ENCODE peak calls at places on chromosome 13, in seven cellular contexts. H is GM13977; G is activated naive CD8-positive, alpha-beta T cell treated with anti-CD3 and anti-CD28 coated beads for 36 hours; F is anterior cingulate cortex; O is transverse colon; W is NCI-H82; A is activated CD4-positive, alpha-beta T cell treated with anti-CD3 and anti-CD28 coated beads for 24 hours. R is an unnamed sample.

GRCh38 chr13:21671793-21672680 is 1.2 kb downstream of the FGF9 start:
- DNase-seq in H (peak), G (no peak), O (no peak), F (no peak), W (no peak), A (no peak), R (no peak)

GRCh38 chr13:21106089-21106488 is 44.7 kb upstream of the LATS2 start:
- DNase-seq in F (no peak), O (no peak), G (no peak), H (no peak), W (peak), A (no peak), R (no peak)

GRCh38 chr13:20901668-20902437 is 693 bp downstream of the XPO4 start:
- DNase-seq in W (peak), G (peak), O (peak), F (no peak), A (peak), H (peak), R (peak)

GRCh38 chr13:111962431-111962891 is 104.5 kb upstream of the SOX1 start:
- DNase-seq in H (no peak), A (no peak), G (no peak), F (no peak), O (no peak), W (no peak), R (no peak)

GRCh38 chr13:98309569-98310335 is 132.7 kb upstream of the RNF113B start:
- DNase-seq in O (no peak), G (no peak), W (peak), A (no peak), H (no peak), F (no peak), R (no peak)

GRCh38 chr13:114053026-114053425 is 79.2 kb upstream of the C13orf46 start:
- DNase-seq in H (no peak), O (no peak), G (no peak), F (no peak), W (no peak), A (no peak), R (no peak)

GRCh38 chr13:102039264-102039663 is 362.6 kb downstream of the FGF14 start:
- DNase-seq in O (no peak), H (no peak), G (no peak), F (no peak), W (peak), A (no peak), R (no peak)

GRCh38 chr13:39875583-39875982 is 220.1 kb downstream of the COG6 start:
- DNase-seq in G (no peak), A (no peak), H (no peak), W (no peak), F (no peak), O (no peak), R (no peak)

GRCh38 chr13:24127116-24127631 is 33.3 kb upstream of the SPATA13 start:
- DNase-seq in A (no peak), W (no peak), H (peak), F (no peak), O (peak), G (peak), R (no peak)

GRCh38 chr13:28494861-28495585 is at the start of gene FLT1:
- DNase-seq in H (peak), A (no peak), O (no peak), W (peak), G (peak), F (no peak), R (peak)

GRCh38 chr13:100895656-100896055 is 221.1 kb upstream of the TMTC4 start:
- DNase-seq in H (no peak), W (no peak), O (no peak), A (no peak), G (no peak), F (no peak), R (no peak)

GRCh38 chr13:40452741-40453665 is 213.4 kb downstream of the FOXO1 start:
- DNase-seq in H (no peak), A (no peak), O (no peak), F (no peak), W (no peak), G (no peak), R (no peak)

GRCh38 chr13:35592457-35592856 is 116.0 kb upstream of the MAB21L1 start:
- DNase-seq in W (peak), G (no peak), H (no peak), A (no peak), F (no peak), O (no peak), R (no peak)

GRCh38 chr13:23618341-23618740 is 48.1 kb downstream of the TNFRSF19 start:
- DNase-seq in A (no peak), W (no peak), O (no peak), F (no peak), G (no peak), H (no peak), R (no peak)

GRCh38 chr13:50910483-50910805 is 853 bp downstream of the RNASEH2B start:
- DNase-seq in O (no peak), F (no peak), G (no peak), W (peak), A (no peak), H (no peak), R (no peak)

GRCh38 chr13:18212873-18213272 is 968.8 kb downstream of the TUBA3C start:
- DNase-seq in H (no peak), O (no peak), G (no peak), F (no peak), A (no peak), W (no peak), R (no peak)

GRCh38 chr13:42274386-42275097 is 2.6 kb downstream of the AKAP11 start:
- DNase-seq in G (no peak), H (no peak), F (no peak), A (no peak), W (no peak), O (no peak), R (no peak)

GRCh38 chr13:31627097-31627496 is 112.2 kb upstream of the RXFP2 start:
- DNase-seq in W (no peak), G (no peak), O (no peak), A (no peak), F (no peak), H (no peak), R (no peak)

GRCh38 chr13:105202384-105202783 is 1333.1 kb downstream of the EFNB2 start:
- DNase-seq in G (no peak), W (peak), H (no peak), F (no peak), A (no peak), O (no peak), R (no peak)

GRCh38 chr13:43687038-43687437 is 99.7 kb downstream of the ENOX1 start:
- DNase-seq in G (no peak), H (no peak), F (no peak), W (no peak), A (no peak), O (no peak), R (no peak)

R was measured in activated T-helper 2 cell treated with anti-CD3 and anti-CD28 coated beads, Interferon-gamma antibody, Interleukin-2, Interleukin-4, amounts not matched to agents 10 μg/mL and 5 μg/mL and 100 μg/mL, durations not matched to agents 14 hours and 24 hours and 36 hours.